ENCODE peak calls at places on chromosomes 6 and 20, in eight cellular contexts. J, V, P, W, C, N, K and S are unnamed samples.

GRCh38 chr20:32539817-32540675 is 45.1 kb downstream of the NOL4L start:
- DNase-seq in C (no peak), W (no peak), K (peak), N (peak), V (peak), P (no peak), J (no peak), S (no peak)

GRCh38 chr6:123994891-123995635 is 191.4 kb downstream of the NKAIN2 start:
- DNase-seq in W (no peak), K (no peak), V (no peak), N (no peak), J (no peak), P (no peak), C (no peak), S (no peak)

GRCh38 chr20:13953227-13953626 is 37.2 kb downstream of the SEL1L2 start:
- DNase-seq in C (no peak), V (no peak), J (no peak), K (no peak), W (no peak), P (no peak), N (no peak), S (peak)

GRCh38 chr20:38633577-38634093 is 32.0 kb downstream of the ARHGAP40 start:
- DNase-seq in P (no peak), K (peak), V (peak), N (peak), W (peak), J (peak), C (no peak), S (peak)

GRCh38 chr6:35470663-35471120 is 2.5 kb downstream of the RPL10A start:
- DNase-seq in N (no peak), W (no peak), P (no peak), V (no peak), J (no peak), C (no peak), K (no peak), S (no peak)

GRCh38 chr6:24719125-24719931 is at the start of gene C6orf62:
- DNase-seq in J (peak), N (peak), K (peak), V (peak), C (no peak), P (peak), W (no peak), S (peak)

GRCh38 chr6:130118236-130118635 is 99.9 kb downstream of the L3MBTL3 start:
- DNase-seq in V (no peak), W (no peak), J (no peak), K (no peak), N (no peak), P (no peak), C (no peak), S (no peak)

GRCh38 chr6:159679091-159680077 is 13.7 kb downstream of the SOD2 start:
- DNase-seq in P (no peak), N (no peak), C (peak), K (no peak), J (no peak), W (no peak), V (no peak), S (no peak)

GRCh38 chr20:3172933-3173581 is at the start of gene LZTS3:
- DNase-seq in N (peak), V (peak), C (no peak), W (peak), J (peak), K (peak), P (no peak), S (peak)

GRCh38 chr6:25035451-25036435 is 100.0 kb upstream of the RIPOR2 start:
- DNase-seq in W (no peak), C (no peak), N (no peak), J (no peak), V (no peak), P (no peak), K (no peak), S (no peak)

GRCh38 chr6:46091080-46091478 is 38.7 kb upstream of the ENPP4 start:
- DNase-seq in P (no peak), K (no peak), C (no peak), W (no peak), N (no peak), J (no peak), V (no peak), S (no peak)

GRCh38 chr20:63703976-63704748 is 3.6 kb downstream of the ARFRP1 start:
- DNase-seq in C (no peak), J (no peak), W (no peak), P (no peak), K (peak), N (no peak), V (no peak), S (no peak)

GRCh38 chr20:63704749-63705117 is 3.0 kb downstream of the ARFRP1 start:
- DNase-seq in V (no peak), W (no peak), C (no peak), J (no peak), K (peak), P (no peak), N (no peak), S (no peak)

GRCh38 chr20:63702036-63702665 is 5.6 kb downstream of the ARFRP1 start:
- DNase-seq in P (no peak), K (peak), N (peak), C (no peak), W (no peak), V (no peak), J (no peak), S (no peak)

GRCh38 chr20:63702751-63703470 is 4.9 kb downstream of the ARFRP1 start:
- DNase-seq in N (peak), J (no peak), K (no peak), C (no peak), V (no peak), W (no peak), P (no peak), S (no peak)

DNA sequence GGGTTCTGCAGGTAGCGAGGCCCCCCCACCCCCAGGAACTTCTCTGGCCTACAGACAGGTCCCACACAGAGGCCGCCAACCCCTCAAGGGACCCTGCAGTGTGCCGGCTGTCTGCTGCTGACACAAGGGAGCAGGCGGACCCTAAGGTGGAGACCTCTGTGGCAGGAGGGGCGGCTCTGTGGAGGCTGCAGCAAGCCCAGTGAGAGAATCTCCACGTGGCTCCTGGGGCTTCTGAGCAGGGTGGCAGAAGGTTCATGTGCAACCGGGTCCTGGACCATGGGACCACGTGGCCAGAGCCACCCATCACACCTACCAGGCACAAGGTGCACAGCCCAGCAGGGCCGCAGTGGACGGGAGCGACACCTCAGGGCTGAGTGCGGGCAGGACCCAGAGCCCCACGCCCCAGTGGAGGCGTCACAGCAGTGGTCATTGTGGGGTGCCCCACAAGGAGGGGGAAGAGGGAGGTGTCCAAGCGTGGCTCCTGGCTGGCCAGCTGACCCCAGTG is 4.3 kb downstream of the ARFRP1 start:
- DNase-seq in K (peak), C (no peak), N (peak), W (no peak), P (no peak), J (no peak), V (no peak), S (no peak)
- TF ChIP-seq POLR2AphosphoS5 in K (no peak), C (no peak), N (no peak), W (no peak), P (no peak), J (no peak), V (no peak), S (no peak)

GRCh38 chr20:56373942-56374341 is 15.2 kb downstream of the FAM210B start:
- DNase-seq in P (no peak), N (no peak), C (no peak), W (no peak), V (no peak), J (peak), K (no peak), S (no peak)
- H3K4me3 ChIP-seq in P (no peak), N (no peak), C (no peak), W (no peak), V (no peak), J (no peak), K (no peak), S (no peak)

GRCh38 chr6:119077643-119078448 is 618 bp downstream of the FAM184A start:
- DNase-seq in J (no peak), N (peak), P (no peak), C (peak), V (peak), K (peak), W (peak), S (peak)

GRCh38 chr6:119076966-119077642 is 1.4 kb downstream of the FAM184A start:
- DNase-seq in K (no peak), V (no peak), N (no peak), C (peak), J (no peak), W (no peak), P (no peak), S (no peak)

GRCh38 chr6:119076173-119076965 is 2.1 kb downstream of the FAM184A start:
- DNase-seq in J (no peak), N (no peak), V (no peak), P (no peak), W (no peak), C (peak), K (no peak), S (no peak)

GRCh38 chr6:119079288-119079809 is 885 bp upstream of the FAM184A start:
- DNase-seq in C (no peak), V (no peak), J (no peak), P (no peak), N (no peak), W (no peak), K (no peak), S (no peak)

GRCh38 chr6:119078449-119079287 is at the start of gene FAM184A:
- DNase-seq in K (peak), P (no peak), V (peak), C (peak), W (peak), N (peak), J (peak), S (peak)
- TF ChIP-seq POLR2AphosphoS5 in K (peak), P (no peak), V (no peak), C (peak), W (no peak), N (no peak), J (no peak), S (peak)

GRCh38 chr6:136533487-136533886 is 16.7 kb downstream of the MAP7 start:
- DNase-seq in P (no peak), K (no peak), C (no peak), N (no peak), V (no peak), W (no peak), J (no peak), S (no peak)
- H3K4me3 ChIP-seq in P (no peak), K (no peak), C (no peak), N (no peak), V (no peak), W (no peak), J (no peak), S (no peak)

GRCh38 chr6:11975353-11975977 is 36.6 kb upstream of the HIVEP1 start:
- DNase-seq in K (peak), V (peak), P (peak), C (no peak), W (peak), N (no peak), J (no peak), S (no peak)
- TF ChIP-seq POLR2AphosphoS5 in K (no peak), V (no peak), P (peak), C (no peak), W (no peak), N (no peak), J (no peak), S (no peak)

DNA sequence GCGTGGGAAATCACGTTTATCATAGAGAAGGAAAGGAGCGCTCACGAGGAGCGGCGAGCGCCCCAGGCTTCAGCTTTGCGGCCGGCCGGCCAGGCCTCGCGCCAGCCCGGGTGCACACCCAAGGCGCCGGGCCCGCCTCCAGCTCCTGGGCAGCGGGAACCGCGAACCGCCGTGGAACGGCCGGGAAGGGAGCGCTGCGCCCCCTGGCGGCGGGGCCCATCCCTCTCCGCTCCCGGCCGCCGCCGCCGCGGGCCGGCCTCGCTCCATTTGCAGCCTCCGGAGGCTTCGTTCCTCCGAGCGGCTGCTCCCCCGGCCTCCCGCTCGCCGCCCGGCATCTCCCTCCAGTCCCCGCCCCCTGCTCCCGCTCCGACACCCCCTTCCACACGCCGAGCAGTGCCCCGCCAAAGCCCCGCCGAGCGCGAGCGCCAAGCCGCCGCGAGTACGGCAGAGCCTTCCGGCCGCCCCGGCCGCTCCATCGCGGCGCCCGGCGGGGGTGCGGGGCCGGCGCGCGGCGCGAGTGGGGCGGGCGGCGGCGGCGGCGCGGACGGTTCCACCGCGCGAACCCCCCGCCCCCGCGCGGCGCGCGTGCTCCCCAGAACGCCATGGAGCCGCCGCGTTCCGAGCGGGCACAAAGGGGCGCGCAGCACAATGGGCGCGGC is 973 bp downstream of the BEND3 start:
- DNase-seq in V (peak), J (peak), P (no peak), W (peak), N (peak), K (peak), C (no peak), S (peak)
- H3K4me3 ChIP-seq in V (peak), J (peak), P (peak), W (peak), N (peak), K (peak), C (peak), S (peak)

GRCh38 chr20:61419501-61419900 is 167.4 kb downstream of the CDH4 start:
- DNase-seq in P (no peak), V (no peak), J (no peak), K (no peak), C (no peak), N (no peak), W (no peak), S (no peak)
- TF ChIP-seq POLR2AphosphoS5 in P (no peak), V (no peak), J (no peak), K (no peak), C (no peak), N (no peak), W (no peak), S (no peak)

GRCh38 chr6:125363010-125363359 is 61.2 kb upstream of the HDDC2 start:
- DNase-seq in J (peak), P (no peak), W (no peak), V (no peak), N (peak), C (no peak), K (no peak), S (peak)
- H3K4me3 ChIP-seq in J (peak), P (no peak), W (peak), V (peak), N (peak), C (peak), K (peak), S (peak)

GRCh38 chr6:133701633-133702331 is 187.1 kb upstream of the TCF21 start:
- DNase-seq in C (no peak), K (no peak), J (no peak), V (no peak), P (no peak), W (no peak), N (no peak), S (no peak)

GRCh38 chr6:133705731-133706130 is 183.2 kb upstream of the TCF21 start:
- DNase-seq in W (no peak), C (no peak), V (no peak), P (no peak), K (no peak), J (no peak), N (no peak), S (no peak)

GRCh38 chr6:133707456-133707855 is 181.5 kb upstream of the TCF21 start:
- DNase-seq in C (no peak), V (no peak), N (no peak), W (no peak), J (peak), K (no peak), P (peak), S (peak)

GRCh38 chr6:133704371-133704770 is 184.5 kb upstream of the TCF21 start:
- DNase-seq in J (no peak), N (no peak), K (no peak), W (no peak), P (no peak), V (no peak), C (no peak), S (no peak)

GRCh38 chr6:133705071-133705470 is 183.8 kb upstream of the TCF21 start:
- DNase-seq in K (no peak), P (no peak), V (no peak), N (no peak), J (no peak), W (no peak), C (no peak), S (no peak)
- TF ChIP-seq POLR2AphosphoS5 in K (no peak), P (no peak), V (no peak), N (no peak), J (no peak), W (no peak), C (no peak), S (no peak)

DNA sequence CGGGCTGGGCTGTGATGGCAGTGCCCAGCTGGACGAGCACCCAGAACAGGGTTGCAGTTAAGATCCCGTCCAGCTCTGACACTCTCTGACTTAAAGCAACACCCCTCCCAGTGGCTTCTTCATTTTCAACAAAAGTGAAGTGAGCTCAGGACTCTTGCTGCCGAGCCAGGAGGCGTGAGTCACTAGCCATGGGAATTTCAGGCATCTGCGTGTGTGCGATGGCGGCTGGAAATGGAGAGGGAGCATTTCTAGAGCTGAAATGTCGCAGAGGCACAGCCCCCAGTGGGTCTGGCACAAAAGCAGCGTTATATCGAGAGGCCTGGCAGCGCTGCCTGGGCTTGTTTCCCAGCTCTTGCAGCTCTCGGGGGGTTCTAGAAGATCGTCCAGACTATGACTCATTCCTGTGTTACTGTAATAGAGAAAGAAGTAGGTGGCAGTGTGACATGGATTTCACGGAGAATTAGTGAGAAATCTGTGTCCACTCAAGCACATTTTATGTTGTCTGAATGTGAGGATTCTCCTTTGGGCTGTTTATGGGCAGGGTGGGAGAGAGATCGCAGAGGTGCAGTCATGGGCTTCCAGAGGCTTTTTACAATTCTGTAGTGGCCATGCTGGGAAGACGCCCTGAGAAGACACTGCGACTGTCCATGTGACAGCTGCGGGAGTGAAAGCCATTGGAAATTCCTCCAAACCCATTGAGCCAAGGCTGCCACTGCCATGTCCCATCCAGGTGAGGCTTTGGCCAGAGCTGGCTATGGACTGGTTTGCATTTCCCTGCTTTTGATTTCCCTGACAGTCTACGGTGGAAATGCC is 216.7 kb upstream of the ECI2 start:
- DNase-seq in K (no peak), J (peak), W (peak), N (peak), C (no peak), P (no peak), V (peak), S (no peak)
- H3K4me3 ChIP-seq in K (no peak), J (no peak), W (no peak), N (peak), C (peak), P (no peak), V (no peak), S (no peak)